ENCODE peak calls at places on chromosomes 6 and 20, in eight cellular contexts. One of them, this sample, is unnamed. For H3K4me1 and H3K36me3, the result is how much of the 10 kb centered on the place peaks cover.

GRCh38 chr20:53712212-53712977 is 118.8 kb upstream of the ZNF217 start:
- DNase-seq in pancreas: no peak
- DNase-seq in fibroblast of lung: no peak
- DNase-seq in Peyer's patch: no peak
- DNase-seq in IMR-90: no peak
- DNase-seq in ascending aorta: no peak
- DNase-seq in CD8-positive, alpha-beta T cell: no peak
- DNase-seq in tibial artery: no peak
- DNase-seq in this sample: peak

GRCh38 chr6:34926655-34927054 is 37.6 kb downstream of the ANKS1A start:
- DNase-seq in tibial artery: no peak
- DNase-seq in pancreas: no peak
- DNase-seq in ascending aorta: no peak
- DNase-seq in Peyer's patch: no peak
- DNase-seq in CD8-positive, alpha-beta T cell: no peak
- DNase-seq in IMR-90: peak
- DNase-seq in fibroblast of lung: no peak
- DNase-seq in this sample: no peak

GRCh38 chr6:148530394-148530923 is 187.8 kb downstream of the SASH1 start:
- DNase-seq in tibial artery: no peak
- DNase-seq in CD8-positive, alpha-beta T cell: no peak
- DNase-seq in Peyer's patch: no peak
- DNase-seq in IMR-90: peak
- DNase-seq in ascending aorta: peak
- DNase-seq in fibroblast of lung: peak
- DNase-seq in pancreas: no peak
- DNase-seq in this sample: no peak

GRCh38 chr20:11995750-11996567 is 78.3 kb downstream of the BTBD3 start:
- DNase-seq in pancreas: no peak
- DNase-seq in ascending aorta: no peak
- DNase-seq in IMR-90: peak
- DNase-seq in CD8-positive, alpha-beta T cell: no peak
- DNase-seq in Peyer's patch: no peak
- DNase-seq in tibial artery: no peak
- DNase-seq in fibroblast of lung: no peak
- DNase-seq in this sample: no peak

GRCh38 chr20:18066421-18067333 is 9.0 kb upstream of the OVOL2 start:
- DNase-seq in tibial artery: no peak
- DNase-seq in ascending aorta: no peak
- DNase-seq in pancreas: no peak
- DNase-seq in fibroblast of lung: no peak
- DNase-seq in IMR-90: no peak
- DNase-seq in Peyer's patch: no peak
- DNase-seq in CD8-positive, alpha-beta T cell: no peak
- DNase-seq in this sample: peak

GRCh38 chr6:143980921-143981320 is 27.1 kb downstream of the PLAGL1 start:
- DNase-seq in CD8-positive, alpha-beta T cell: no peak
- DNase-seq in IMR-90: no peak
- DNase-seq in Peyer's patch: no peak
- DNase-seq in ascending aorta: no peak
- DNase-seq in pancreas: no peak
- DNase-seq in fibroblast of lung: no peak
- DNase-seq in tibial artery: no peak
- DNase-seq in this sample: no peak

GRCh38 chr6:87575423-87575822 is 14.4 kb downstream of the RARS2 start:
- DNase-seq in ascending aorta: no peak
- DNase-seq in CD8-positive, alpha-beta T cell: no peak
- DNase-seq in fibroblast of lung: no peak
- DNase-seq in pancreas: no peak
- DNase-seq in Peyer's patch: no peak
- DNase-seq in IMR-90: no peak
- DNase-seq in tibial artery: no peak
- DNase-seq in this sample: no peak

GRCh38 chr6:77796824-77797809 is 144.3 kb downstream of the MEI4 start:
- DNase-seq in pancreas: no peak
- DNase-seq in IMR-90: no peak
- DNase-seq in ascending aorta: no peak
- DNase-seq in Peyer's patch: no peak
- DNase-seq in CD8-positive, alpha-beta T cell: no peak
- DNase-seq in fibroblast of lung: no peak
- DNase-seq in tibial artery: no peak
- DNase-seq in this sample: no peak

GRCh38 chr6:35013701-35014100 is 124.6 kb downstream of the ANKS1A start:
- DNase-seq in ascending aorta: no peak
- DNase-seq in CD8-positive, alpha-beta T cell: no peak
- DNase-seq in Peyer's patch: no peak
- DNase-seq in pancreas: no peak
- DNase-seq in fibroblast of lung: no peak
- DNase-seq in IMR-90: no peak
- DNase-seq in tibial artery: no peak
- DNase-seq in this sample: no peak

GRCh38 chr6:23180504-23181293 is 611.3 kb downstream of the HDGFL1 start:
- DNase-seq in CD8-positive, alpha-beta T cell: no peak
- DNase-seq in pancreas: peak
- DNase-seq in ascending aorta: no peak
- DNase-seq in Peyer's patch: no peak
- DNase-seq in fibroblast of lung: peak
- DNase-seq in IMR-90: peak
- DNase-seq in tibial artery: no peak
- DNase-seq in this sample: no peak

GRCh38 chr6:42984924-42985475 is 630 bp downstream of the PPP2R5D start:
- DNase-seq in Peyer's patch: no peak
- DNase-seq in tibial artery: no peak
- DNase-seq in pancreas: no peak
- DNase-seq in fibroblast of lung: peak
- DNase-seq in IMR-90: no peak
- DNase-seq in ascending aorta: no peak
- DNase-seq in CD8-positive, alpha-beta T cell: peak
- DNase-seq in this sample: no peak

GRCh38 chr20:7161690-7162089 is 394.2 kb downstream of the BMP2 start:
- DNase-seq in ascending aorta: no peak
- DNase-seq in CD8-positive, alpha-beta T cell: no peak
- DNase-seq in tibial artery: no peak
- DNase-seq in Peyer's patch: no peak
- DNase-seq in fibroblast of lung: peak
- DNase-seq in IMR-90: no peak
- DNase-seq in pancreas: no peak
- DNase-seq in this sample: peak
- TF ChIP-seq CTCF in ascending aorta: no peak
- TF ChIP-seq CTCF in CD8-positive, alpha-beta T cell: no peak
- TF ChIP-seq CTCF in tibial artery: no peak
- TF ChIP-seq CTCF in Peyer's patch: peak
- TF ChIP-seq CTCF in fibroblast of lung: no peak
- TF ChIP-seq CTCF in IMR-90: no peak
- TF ChIP-seq CTCF in pancreas: no peak
- TF ChIP-seq CTCF in this sample: peak

GRCh38 chr6:22027226-22027725 is 269.6 kb downstream of the PRL start:
- DNase-seq in Peyer's patch: no peak
- DNase-seq in IMR-90: no peak
- DNase-seq in CD8-positive, alpha-beta T cell: no peak
- DNase-seq in pancreas: no peak
- DNase-seq in tibial artery: no peak
- DNase-seq in fibroblast of lung: no peak
- DNase-seq in ascending aorta: no peak
- DNase-seq in this sample: no peak

GRCh38 chr6:22029169-22029568 is 267.7 kb downstream of the PRL start:
- DNase-seq in tibial artery: no peak
- DNase-seq in pancreas: no peak
- DNase-seq in Peyer's patch: no peak
- DNase-seq in CD8-positive, alpha-beta T cell: no peak
- DNase-seq in IMR-90: peak
- DNase-seq in ascending aorta: no peak
- DNase-seq in fibroblast of lung: peak
- DNase-seq in this sample: no peak

GRCh38 chr6:22030730-22031619 is 265.9 kb downstream of the PRL start:
- DNase-seq in IMR-90: no peak
- DNase-seq in Peyer's patch: no peak
- DNase-seq in CD8-positive, alpha-beta T cell: no peak
- DNase-seq in tibial artery: no peak
- DNase-seq in fibroblast of lung: no peak
- DNase-seq in ascending aorta: no peak
- DNase-seq in pancreas: no peak
- DNase-seq in this sample: no peak

GRCh38 chr6:22026160-22026678 is 270.6 kb downstream of the PRL start:
- DNase-seq in IMR-90: no peak
- DNase-seq in pancreas: no peak
- DNase-seq in ascending aorta: no peak
- DNase-seq in tibial artery: no peak
- DNase-seq in CD8-positive, alpha-beta T cell: no peak
- DNase-seq in fibroblast of lung: no peak
- DNase-seq in Peyer's patch: no peak
- DNase-seq in this sample: no peak

DNA sequence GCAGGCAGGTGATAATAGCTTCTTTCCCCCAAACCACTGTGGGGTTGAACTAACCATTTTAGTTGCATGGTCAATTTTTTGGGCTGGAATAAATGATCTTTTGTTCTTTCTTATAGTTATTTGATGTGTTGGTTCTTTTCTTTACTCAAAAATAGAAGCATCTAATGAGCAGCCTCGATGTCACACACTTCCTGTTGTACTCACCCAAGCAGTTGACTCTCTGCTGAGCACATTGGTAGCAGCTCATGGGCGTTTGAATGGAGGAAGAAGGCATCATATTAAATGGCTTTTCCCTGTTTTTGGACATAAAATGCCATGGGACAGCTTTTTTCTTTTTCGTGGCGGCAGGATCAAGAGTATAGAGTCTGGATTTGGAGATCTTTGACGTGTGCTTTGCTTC is 268.4 kb downstream of the PRL start:
- DNase-seq in Peyer's patch: no peak
- DNase-seq in fibroblast of lung: no peak
- DNase-seq in ascending aorta: no peak
- DNase-seq in IMR-90: no peak
- DNase-seq in pancreas: no peak
- DNase-seq in tibial artery: no peak
- DNase-seq in CD8-positive, alpha-beta T cell: no peak
- DNase-seq in this sample: no peak
- H3K4me1 ChIP-seq in Peyer's patch: under half
- H3K4me1 ChIP-seq in fibroblast of lung: under half
- H3K4me1 ChIP-seq in ascending aorta: under half
- H3K4me1 ChIP-seq in IMR-90: under half
- H3K4me1 ChIP-seq in pancreas: under half
- H3K4me1 ChIP-seq in tibial artery: under half
- H3K4me1 ChIP-seq in CD8-positive, alpha-beta T cell: under half
- H3K4me1 ChIP-seq in this sample: under half

DNA sequence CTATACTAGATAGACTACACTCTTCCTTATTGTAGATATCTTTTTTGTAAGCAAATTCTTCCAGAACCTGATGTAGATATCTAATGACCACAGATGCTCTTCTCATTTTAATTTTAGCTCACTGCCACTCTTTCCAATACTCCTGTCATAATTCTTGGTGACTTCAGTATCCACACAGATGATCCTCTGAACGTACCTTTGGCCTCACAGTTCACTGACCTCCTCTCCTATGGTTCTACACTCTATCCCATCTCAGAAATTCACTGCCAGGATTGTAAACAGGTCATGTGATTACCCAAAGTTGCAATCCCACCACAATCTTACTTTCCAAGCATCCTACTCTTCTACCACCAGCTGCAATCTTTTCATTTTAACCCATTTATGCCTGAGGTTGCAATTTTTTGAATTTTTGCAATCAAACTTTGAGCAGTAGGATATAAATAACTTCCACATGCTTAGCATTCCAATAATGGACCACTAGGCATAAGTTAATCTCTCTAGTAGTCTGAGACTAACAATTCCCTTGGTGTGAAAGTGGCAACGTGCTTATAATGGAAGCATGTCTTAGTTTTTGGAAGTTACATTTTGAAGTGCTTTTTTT is 31.2 kb downstream of the ESF1 start:
- DNase-seq in fibroblast of lung: no peak
- DNase-seq in tibial artery: no peak
- DNase-seq in ascending aorta: no peak
- DNase-seq in Peyer's patch: no peak
- DNase-seq in CD8-positive, alpha-beta T cell: no peak
- DNase-seq in IMR-90: no peak
- DNase-seq in pancreas: no peak
- DNase-seq in this sample: no peak
- H3K36me3 ChIP-seq in fibroblast of lung: under half
- H3K36me3 ChIP-seq in tibial artery: under half
- H3K36me3 ChIP-seq in ascending aorta: under half
- H3K36me3 ChIP-seq in Peyer's patch: under half
- H3K36me3 ChIP-seq in CD8-positive, alpha-beta T cell: under half
- H3K36me3 ChIP-seq in IMR-90: under half
- H3K36me3 ChIP-seq in pancreas: under half
- H3K36me3 ChIP-seq in this sample: under half

GRCh38 chr20:45934046-45934586 is 367 bp upstream of the PCIF1 start:
- DNase-seq in tibial artery: peak
- DNase-seq in IMR-90: peak
- DNase-seq in ascending aorta: no peak
- DNase-seq in fibroblast of lung: peak
- DNase-seq in pancreas: no peak
- DNase-seq in CD8-positive, alpha-beta T cell: no peak
- DNase-seq in Peyer's patch: no peak
- DNase-seq in this sample: peak

GRCh38 chr20:45933231-45934045 is 1.0 kb upstream of the PCIF1 start:
- DNase-seq in pancreas: peak
- DNase-seq in CD8-positive, alpha-beta T cell: peak
- DNase-seq in Peyer's patch: peak
- DNase-seq in ascending aorta: peak
- DNase-seq in tibial artery: peak
- DNase-seq in IMR-90: peak
- DNase-seq in fibroblast of lung: peak
- DNase-seq in this sample: peak

GRCh38 chr20:45935416-45936046 is 1.0 kb downstream of the PCIF1 start:
- DNase-seq in fibroblast of lung: peak
- DNase-seq in tibial artery: no peak
- DNase-seq in pancreas: no peak
- DNase-seq in ascending aorta: no peak
- DNase-seq in CD8-positive, alpha-beta T cell: no peak
- DNase-seq in IMR-90: peak
- DNase-seq in Peyer's patch: no peak
- DNase-seq in this sample: no peak

GRCh38 chr20:45937765-45938164 is 3.3 kb downstream of the PCIF1 start:
- DNase-seq in ascending aorta: no peak
- DNase-seq in CD8-positive, alpha-beta T cell: no peak
- DNase-seq in fibroblast of lung: no peak
- DNase-seq in Peyer's patch: no peak
- DNase-seq in tibial artery: no peak
- DNase-seq in pancreas: no peak
- DNase-seq in IMR-90: peak
- DNase-seq in this sample: no peak

DNA sequence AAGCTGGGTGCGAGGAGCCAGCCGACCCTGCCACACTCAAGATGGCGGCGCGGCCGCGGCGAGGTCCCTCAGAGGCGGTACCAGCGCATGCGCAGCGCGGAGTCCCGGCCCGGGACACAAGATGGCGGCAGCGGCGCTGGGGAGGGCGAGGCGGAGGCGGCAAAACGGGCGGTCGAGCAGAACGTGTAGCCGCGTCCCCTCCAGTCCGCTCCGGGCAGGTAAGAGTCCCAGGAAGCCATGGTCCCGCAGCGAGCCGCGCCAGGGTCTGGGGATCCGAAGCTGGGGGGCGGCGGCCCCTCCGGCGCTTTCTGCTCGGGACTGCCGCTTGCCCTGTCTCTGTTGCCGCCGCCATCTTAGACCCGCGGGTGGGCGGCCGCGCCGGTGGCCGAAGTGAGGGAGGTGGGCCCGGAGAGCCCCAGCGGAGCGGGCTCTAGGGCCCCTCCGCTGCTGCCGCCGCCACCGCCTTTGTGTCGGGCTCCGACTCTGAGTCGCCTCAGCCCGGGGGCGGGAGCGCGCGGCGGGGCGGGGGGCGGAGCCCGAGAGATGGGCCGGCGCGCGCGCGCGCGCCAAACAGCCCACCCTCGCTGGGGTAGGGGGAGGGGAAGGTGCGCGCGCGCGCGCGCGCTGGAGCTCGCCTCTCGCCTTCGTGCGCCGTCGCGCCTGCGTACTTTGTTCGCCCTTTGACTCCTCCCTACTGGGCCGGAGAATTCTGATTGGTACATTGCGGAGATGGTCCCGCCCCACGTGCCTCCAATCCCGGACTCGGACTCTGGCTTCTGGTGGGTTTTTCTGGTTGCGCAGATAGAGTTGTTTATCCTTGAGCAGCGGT is at the start of gene PCIF1:
- DNase-seq in tibial artery: peak
- DNase-seq in Peyer's patch: peak
- DNase-seq in pancreas: peak
- DNase-seq in fibroblast of lung: peak
- DNase-seq in CD8-positive, alpha-beta T cell: peak
- DNase-seq in IMR-90: peak
- DNase-seq in ascending aorta: peak
- DNase-seq in this sample: peak
- TF ChIP-seq CTCF in tibial artery: no peak
- TF ChIP-seq CTCF in Peyer's patch: no peak
- TF ChIP-seq CTCF in pancreas: no peak
- TF ChIP-seq CTCF in fibroblast of lung: no peak
- TF ChIP-seq CTCF in CD8-positive, alpha-beta T cell: no peak
- TF ChIP-seq CTCF in IMR-90: no peak
- TF ChIP-seq CTCF in ascending aorta: no peak
- TF ChIP-seq CTCF in this sample: no peak